ENCODE peak calls at places on chromosomes 12 and 14, in six cellular contexts. F is fibroblast of the aortic adventitia, S is pancreas, D is right lobe of liver, E is HL-60, M is fibroblast of mammary gland. Z is an unnamed sample.

GRCh38 chr12:95608252-95609033 is 57.2 kb upstream of the USP44 start:
- DNase-seq in F (peak), S (peak), E (no peak), M (peak), D (peak), Z (peak)

GRCh38 chr14:91892918-91893527 is 25.7 kb upstream of the TC2N start:
- DNase-seq in S (no peak), M (no peak), D (no peak), E (peak), F (no peak), Z (peak)

GRCh38 chr12:88934163-88934747 is 354.0 kb upstream of the KITLG start:
- DNase-seq in F (peak), S (no peak), D (no peak), E (no peak), M (peak), Z (peak)

GRCh38 chr12:116012757-116013156 is 264.7 kb downstream of the MED13L start:
- DNase-seq in E (no peak), D (no peak), F (no peak), S (no peak), M (no peak), Z (no peak)

GRCh38 chr12:46886541-46887041 is 60.8 kb upstream of the SLC38A4 start:
- DNase-seq in E (no peak), F (peak), S (no peak), D (no peak), M (peak), Z (peak)

GRCh38 chr12:59322473-59322872 is 273.4 kb upstream of the SLC16A7 start:
- DNase-seq in M (no peak), E (no peak), F (no peak), S (no peak), D (no peak), Z (no peak)

GRCh38 chr12:96989916-96990315 is 82.9 kb downstream of the NEDD1 start:
- DNase-seq in E (no peak), F (no peak), D (no peak), S (no peak), M (no peak), Z (peak)

GRCh38 chr14:60348211-60348610 is 99.2 kb downstream of the PPM1A start:
- DNase-seq in E (no peak), D (no peak), S (no peak), F (no peak), M (no peak), Z (no peak)

GRCh38 chr12:57280234-57281062 is 29.5 kb upstream of the STAC3 start:
- DNase-seq in D (no peak), E (peak), S (no peak), F (peak), M (peak), Z (peak)

GRCh38 chr12:119624971-119625370 is 31.4 kb downstream of the TMEM233 start:
- DNase-seq in E (no peak), S (no peak), F (peak), M (no peak), D (no peak), Z (peak)

GRCh38 chr12:51825216-51825615 is 23.3 kb downstream of the FIGNL2 start:
- DNase-seq in S (no peak), D (no peak), M (no peak), F (no peak), E (no peak), Z (no peak)
- TF ChIP-seq CTCF in S (no peak), D (no peak), M (no peak), F (no peak), E (no peak), Z (no peak)

GRCh38 chr14:100140452-100141132 is 18.9 kb downstream of the DEGS2 start:
- DNase-seq in S (peak), D (no peak), F (no peak), M (peak), E (peak), Z (no peak)
- TF ChIP-seq CTCF in S (no peak), D (no peak), F (no peak), M (no peak), E (peak), Z (no peak)

DNA sequence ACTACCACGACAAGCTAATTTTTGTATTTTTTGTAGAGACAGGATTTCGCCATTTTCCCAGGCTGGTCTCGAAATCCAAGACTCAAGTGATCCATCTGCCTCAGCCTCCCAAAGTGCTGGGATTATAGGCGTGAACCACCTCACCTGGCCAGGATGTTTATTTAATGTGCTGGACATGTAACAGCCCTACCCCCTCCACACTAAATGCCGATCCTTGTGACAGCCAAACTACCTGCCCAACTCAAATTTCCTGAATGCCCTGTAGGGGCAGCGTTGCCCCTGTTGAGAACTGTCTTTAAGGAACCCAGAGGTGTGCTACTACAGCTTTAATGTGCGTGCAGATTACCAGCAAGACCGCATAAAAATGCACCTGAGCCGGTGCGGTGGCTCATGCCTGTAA is 48.1 kb downstream of the KCNK13 start:
- DNase-seq in F (no peak), S (no peak), E (peak), M (no peak), D (no peak), Z (peak)
- TF ChIP-seq CTCF in F (peak), S (no peak), E (peak), M (peak), D (no peak), Z (no peak)

DNA sequence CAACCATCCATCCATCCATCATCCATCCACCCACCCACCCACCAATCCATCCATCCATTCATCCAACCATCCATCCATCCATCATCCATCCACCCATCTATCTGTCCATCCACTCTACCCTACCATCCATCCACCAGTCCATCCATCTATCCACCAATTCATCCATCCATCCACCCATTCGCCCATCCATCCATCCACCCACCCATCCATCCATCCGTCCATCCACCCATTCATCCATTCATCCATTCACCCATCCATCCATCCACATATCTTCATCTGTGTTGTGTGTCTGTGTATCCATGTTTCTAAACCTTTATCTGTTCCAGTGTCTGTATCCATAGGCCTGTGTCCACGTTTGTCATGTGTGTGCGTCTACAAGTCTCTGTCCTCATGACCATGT is 9.9 kb downstream of the HNF1A start:
- DNase-seq in F (no peak), M (no peak), D (no peak), S (no peak), E (no peak), Z (no peak)
- TF ChIP-seq CTCF in F (no peak), M (no peak), D (no peak), S (no peak), E (no peak), Z (no peak)

Z was measured in MCF 10A.